ENCODE peak calls at places on chromosomes 7 and 10, in seven cellular contexts. U is activated CD8-positive, alpha-beta T cell treated with anti-CD3 and anti-CD28 coated beads for 36 hours; Q is iPS-NIHi11; O is C1 segment of cervical spinal cord; T is stimulated activated naive CD4-positive, alpha-beta T cell; S is progenitor cell of endocrine pancreas; A is left ventricle myocardium superior. B is an unnamed sample.

GRCh38 chr7:84847038-84847437 is 339.8 kb downstream of the SEMA3D start:
- DNase-seq in U (no peak), Q (no peak), O (no peak), T (no peak), S (no peak), A (no peak), B (no peak)

GRCh38 chr10:95327367-95327766 is 36.6 kb upstream of the PDLIM1 start:
- DNase-seq in U (no peak), Q (no peak), O (no peak), T (no peak), S (no peak), A (peak; percentile 68), B (no peak)

GRCh38 chr7:116258734-116259133 is 48.4 kb downstream of the TES start:
- DNase-seq in U (peak; percentile 44), Q (peak; percentile 31), O (no peak), T (peak; percentile 29), S (no peak), A (no peak), B (no peak)

GRCh38 chr10:119029613-119030420 is at the start of gene NANOS1:
- DNase-seq in U (peak; percentile 18), Q (peak; percentile 59), O (no peak), T (no peak), S (peak; percentile 41), A (no peak), B (no peak)

GRCh38 chr7:73739387-73739767 is 775 bp upstream of the ABHD11 start:
- DNase-seq in U (no peak), Q (no peak), O (no peak), T (no peak), S (no peak), A (no peak), B (no peak)

GRCh38 chr10:58384536-58384998 is 643 bp upstream of the TFAM start:
- DNase-seq in U (no peak), Q (no peak), O (no peak), T (peak; percentile 57), S (no peak), A (no peak), B (no peak)

GRCh38 chr7:45973725-45974532 is 52.9 kb upstream of the IGFBP3 start:
- DNase-seq in U (no peak), Q (no peak), O (no peak), T (no peak), S (no peak), A (no peak), B (peak; percentile 29)

GRCh38 chr10:88131561-88132139 is 268.2 kb downstream of the PTEN start:
- DNase-seq in U (no peak), Q (no peak), O (no peak), T (no peak), S (no peak), A (peak; percentile 73), B (no peak)

GRCh38 chr10:72322280-72323058 is 32.2 kb downstream of the DNAJB12 start:
- DNase-seq in U (peak; percentile 82), Q (no peak), O (no peak), T (no peak), S (no peak), A (no peak), B (no peak)

GRCh38 chr10:31172925-31173324 is 141.3 kb upstream of the ZNF438 start:
- DNase-seq in U (no peak), Q (no peak), O (no peak), T (no peak), S (no peak), A (no peak), B (no peak)

B was measured in caudate nucleus.